ENCODE peak calls at places on chromosomes 5 and 9, in seven cellular contexts. One of them, this sample, is unnamed. For H3K36me3, the result is how much of the 10 kb centered on the place peaks cover.

GRCh38 chr5:114367029-114367428 is 5.2 kb downstream of the KCNN2 start:
- DNase-seq in left ventricle myocardium inferior: no peak
- DNase-seq in psoas muscle: no peak
- DNase-seq in PC-3: peak
- DNase-seq in Peyer's patch: no peak
- DNase-seq in ovary: no peak
- DNase-seq in body of pancreas: no peak
- DNase-seq in this sample: no peak

GRCh38 chr5:38420691-38421395 is 135.6 kb downstream of the LIFR start:
- DNase-seq in psoas muscle: peak
- DNase-seq in Peyer's patch: peak
- DNase-seq in body of pancreas: peak
- DNase-seq in ovary: peak
- DNase-seq in left ventricle myocardium inferior: peak
- DNase-seq in PC-3: peak
- DNase-seq in this sample: no peak

GRCh38 chr9:36924071-36924470 is 110.0 kb downstream of the PAX5 start:
- DNase-seq in ovary: no peak
- DNase-seq in left ventricle myocardium inferior: no peak
- DNase-seq in PC-3: peak
- DNase-seq in body of pancreas: no peak
- DNase-seq in Peyer's patch: no peak
- DNase-seq in psoas muscle: no peak
- DNase-seq in this sample: no peak

GRCh38 chr5:10018211-10018610 is 231.5 kb downstream of the ATPSCKMT start:
- DNase-seq in psoas muscle: no peak
- DNase-seq in ovary: no peak
- DNase-seq in left ventricle myocardium inferior: no peak
- DNase-seq in body of pancreas: no peak
- DNase-seq in PC-3: peak
- DNase-seq in Peyer's patch: no peak
- DNase-seq in this sample: no peak

GRCh38 chr9:131275332-131276106 is 791 bp downstream of the FAM78A start:
- DNase-seq in PC-3: no peak
- DNase-seq in ovary: no peak
- DNase-seq in Peyer's patch: peak
- DNase-seq in left ventricle myocardium inferior: peak
- DNase-seq in body of pancreas: no peak
- DNase-seq in psoas muscle: peak
- DNase-seq in this sample: no peak

GRCh38 chr5:138178516-138179276 is at the start of the genes BRD8 and KIF20A:
- DNase-seq in left ventricle myocardium inferior: peak
- DNase-seq in ovary: peak
- DNase-seq in body of pancreas: peak
- DNase-seq in PC-3: peak
- DNase-seq in psoas muscle: peak
- DNase-seq in Peyer's patch: peak
- DNase-seq in this sample: peak

GRCh38 chr5:14742427-14743010 is 78.0 kb downstream of the OTULIN start:
- DNase-seq in left ventricle myocardium inferior: no peak
- DNase-seq in ovary: no peak
- DNase-seq in psoas muscle: no peak
- DNase-seq in Peyer's patch: no peak
- DNase-seq in PC-3: no peak
- DNase-seq in body of pancreas: no peak
- DNase-seq in this sample: no peak

GRCh38 chr5:144774247-144774646 is 603.6 kb downstream of the KCTD16 start:
- DNase-seq in ovary: no peak
- DNase-seq in left ventricle myocardium inferior: no peak
- DNase-seq in body of pancreas: no peak
- DNase-seq in Peyer's patch: no peak
- DNase-seq in PC-3: no peak
- DNase-seq in psoas muscle: no peak
- DNase-seq in this sample: no peak

GRCh38 chr9:28770827-28771226 is 1197.5 kb upstream of the C9orf72 start:
- DNase-seq in ovary: no peak
- DNase-seq in body of pancreas: no peak
- DNase-seq in psoas muscle: no peak
- DNase-seq in Peyer's patch: no peak
- DNase-seq in left ventricle myocardium inferior: no peak
- DNase-seq in PC-3: no peak
- DNase-seq in this sample: no peak

GRCh38 chr5:137679195-137679594 is 56.7 kb downstream of the KLHL3 start:
- DNase-seq in body of pancreas: no peak
- DNase-seq in PC-3: no peak
- DNase-seq in left ventricle myocardium inferior: no peak
- DNase-seq in psoas muscle: no peak
- DNase-seq in ovary: no peak
- DNase-seq in Peyer's patch: no peak
- DNase-seq in this sample: no peak

GRCh38 chr5:15620501-15620900 is 120.5 kb downstream of the FBXL7 start:
- DNase-seq in body of pancreas: no peak
- DNase-seq in PC-3: no peak
- DNase-seq in ovary: no peak
- DNase-seq in left ventricle myocardium inferior: no peak
- DNase-seq in psoas muscle: peak
- DNase-seq in Peyer's patch: no peak
- DNase-seq in this sample: no peak

GRCh38 chr5:147098233-147098790 is 136.5 kb upstream of the STK32A start:
- DNase-seq in body of pancreas: peak
- DNase-seq in left ventricle myocardium inferior: no peak
- DNase-seq in Peyer's patch: no peak
- DNase-seq in PC-3: peak
- DNase-seq in psoas muscle: no peak
- DNase-seq in ovary: no peak
- DNase-seq in this sample: no peak

GRCh38 chr9:136093995-136094881 is 851 bp downstream of the NACC2 start:
- DNase-seq in psoas muscle: peak
- DNase-seq in Peyer's patch: peak
- DNase-seq in left ventricle myocardium inferior: peak
- DNase-seq in PC-3: peak
- DNase-seq in body of pancreas: peak
- DNase-seq in ovary: peak
- DNase-seq in this sample: no peak

GRCh38 chr9:5799314-5799713 is 33.6 kb downstream of the ERMP1 start:
- DNase-seq in psoas muscle: no peak
- DNase-seq in ovary: no peak
- DNase-seq in PC-3: peak
- DNase-seq in body of pancreas: no peak
- DNase-seq in Peyer's patch: no peak
- DNase-seq in left ventricle myocardium inferior: no peak
- DNase-seq in this sample: no peak

GRCh38 chr9:131833083-131833482 is 93.2 kb upstream of the RAPGEF1 start:
- DNase-seq in body of pancreas: no peak
- DNase-seq in ovary: no peak
- DNase-seq in PC-3: no peak
- DNase-seq in left ventricle myocardium inferior: no peak
- DNase-seq in Peyer's patch: no peak
- DNase-seq in psoas muscle: no peak
- DNase-seq in this sample: no peak

GRCh38 chr5:44770936-44771717 is 37.6 kb upstream of the MRPS30 start:
- DNase-seq in Peyer's patch: no peak
- DNase-seq in left ventricle myocardium inferior: no peak
- DNase-seq in PC-3: no peak
- DNase-seq in body of pancreas: no peak
- DNase-seq in ovary: no peak
- DNase-seq in psoas muscle: no peak
- DNase-seq in this sample: no peak

GRCh38 chr9:6072865-6073264 is 57.4 kb upstream of the RANBP6 start:
- DNase-seq in psoas muscle: no peak
- DNase-seq in body of pancreas: no peak
- DNase-seq in PC-3: no peak
- DNase-seq in Peyer's patch: no peak
- DNase-seq in left ventricle myocardium inferior: no peak
- DNase-seq in ovary: no peak
- DNase-seq in this sample: no peak

GRCh38 chr5:101878190-101878589 is 417.9 kb downstream of the SLCO4C1 start:
- DNase-seq in body of pancreas: no peak
- DNase-seq in Peyer's patch: no peak
- DNase-seq in PC-3: peak
- DNase-seq in ovary: no peak
- DNase-seq in left ventricle myocardium inferior: no peak
- DNase-seq in psoas muscle: no peak
- DNase-seq in this sample: no peak

GRCh38 chr9:123689701-123690428 is 240.1 kb downstream of the DENND1A start:
- DNase-seq in body of pancreas: no peak
- DNase-seq in Peyer's patch: no peak
- DNase-seq in PC-3: peak
- DNase-seq in psoas muscle: no peak
- DNase-seq in ovary: no peak
- DNase-seq in left ventricle myocardium inferior: no peak
- DNase-seq in this sample: no peak

GRCh38 chr9:25742241-25742640 is 64.0 kb upstream of the TUSC1 start:
- DNase-seq in Peyer's patch: no peak
- DNase-seq in PC-3: no peak
- DNase-seq in ovary: no peak
- DNase-seq in body of pancreas: no peak
- DNase-seq in left ventricle myocardium inferior: no peak
- DNase-seq in psoas muscle: no peak
- DNase-seq in this sample: no peak

GRCh38 chr9:134226221-134226930 is 62.0 kb upstream of the RNU6ATAC start:
- DNase-seq in left ventricle myocardium inferior: peak
- DNase-seq in ovary: no peak
- DNase-seq in PC-3: no peak
- DNase-seq in Peyer's patch: no peak
- DNase-seq in psoas muscle: no peak
- DNase-seq in body of pancreas: no peak
- DNase-seq in this sample: no peak

GRCh38 chr5:33701251-33701650 is 190.5 kb downstream of the ADAMTS12 start:
- DNase-seq in psoas muscle: no peak
- DNase-seq in ovary: no peak
- DNase-seq in Peyer's patch: no peak
- DNase-seq in left ventricle myocardium inferior: no peak
- DNase-seq in PC-3: no peak
- DNase-seq in body of pancreas: no peak
- DNase-seq in this sample: no peak

GRCh38 chr9:5714501-5715401 is 85.8 kb downstream of the RIC1 start:
- DNase-seq in Peyer's patch: no peak
- DNase-seq in left ventricle myocardium inferior: no peak
- DNase-seq in psoas muscle: no peak
- DNase-seq in PC-3: peak
- DNase-seq in ovary: no peak
- DNase-seq in body of pancreas: no peak
- DNase-seq in this sample: no peak

GRCh38 chr9:8745347-8745746 is 945.8 kb upstream of the DMAC1 start:
- DNase-seq in body of pancreas: no peak
- DNase-seq in left ventricle myocardium inferior: no peak
- DNase-seq in psoas muscle: no peak
- DNase-seq in ovary: no peak
- DNase-seq in Peyer's patch: no peak
- DNase-seq in PC-3: no peak
- DNase-seq in this sample: no peak

GRCh38 chr5:74212336-74212735 is 428.2 kb downstream of the ENC1 start:
- DNase-seq in ovary: no peak
- DNase-seq in left ventricle myocardium inferior: no peak
- DNase-seq in PC-3: peak
- DNase-seq in psoas muscle: no peak
- DNase-seq in Peyer's patch: no peak
- DNase-seq in body of pancreas: peak
- DNase-seq in this sample: no peak

GRCh38 chr5:96493189-96493790 is 60.2 kb upstream of the PCSK1 start:
- DNase-seq in Peyer's patch: no peak
- DNase-seq in PC-3: no peak
- DNase-seq in body of pancreas: no peak
- DNase-seq in psoas muscle: no peak
- DNase-seq in left ventricle myocardium inferior: no peak
- DNase-seq in ovary: no peak
- DNase-seq in this sample: no peak

GRCh38 chr5:131633830-131634229 is 1.2 kb downstream of the RAPGEF6 start:
- DNase-seq in PC-3: no peak
- DNase-seq in ovary: no peak
- DNase-seq in Peyer's patch: no peak
- DNase-seq in left ventricle myocardium inferior: no peak
- DNase-seq in body of pancreas: no peak
- DNase-seq in psoas muscle: no peak
- DNase-seq in this sample: no peak
- H3K27ac ChIP-seq in PC-3: no peak
- H3K27ac ChIP-seq in ovary: no peak
- H3K27ac ChIP-seq in Peyer's patch: no peak
- H3K27ac ChIP-seq in left ventricle myocardium inferior: peak
- H3K27ac ChIP-seq in body of pancreas: peak
- H3K27ac ChIP-seq in psoas muscle: peak
- H3K27ac ChIP-seq in this sample: peak

GRCh38 chr5:176500511-176500910 is 36.7 kb downstream of the RNF44 start:
- DNase-seq in body of pancreas: no peak
- DNase-seq in psoas muscle: no peak
- DNase-seq in Peyer's patch: no peak
- DNase-seq in left ventricle myocardium inferior: no peak
- DNase-seq in ovary: no peak
- DNase-seq in PC-3: no peak
- DNase-seq in this sample: no peak

GRCh38 chr5:176497852-176498251 is 39.4 kb downstream of the RNF44 start:
- DNase-seq in body of pancreas: no peak
- DNase-seq in left ventricle myocardium inferior: no peak
- DNase-seq in psoas muscle: no peak
- DNase-seq in Peyer's patch: no peak
- DNase-seq in PC-3: peak
- DNase-seq in ovary: no peak
- DNase-seq in this sample: no peak

GRCh38 chr5:176499273-176499672 is 37.9 kb downstream of the RNF44 start:
- DNase-seq in PC-3: no peak
- DNase-seq in ovary: no peak
- DNase-seq in left ventricle myocardium inferior: no peak
- DNase-seq in body of pancreas: no peak
- DNase-seq in psoas muscle: no peak
- DNase-seq in Peyer's patch: no peak
- DNase-seq in this sample: no peak

DNA sequence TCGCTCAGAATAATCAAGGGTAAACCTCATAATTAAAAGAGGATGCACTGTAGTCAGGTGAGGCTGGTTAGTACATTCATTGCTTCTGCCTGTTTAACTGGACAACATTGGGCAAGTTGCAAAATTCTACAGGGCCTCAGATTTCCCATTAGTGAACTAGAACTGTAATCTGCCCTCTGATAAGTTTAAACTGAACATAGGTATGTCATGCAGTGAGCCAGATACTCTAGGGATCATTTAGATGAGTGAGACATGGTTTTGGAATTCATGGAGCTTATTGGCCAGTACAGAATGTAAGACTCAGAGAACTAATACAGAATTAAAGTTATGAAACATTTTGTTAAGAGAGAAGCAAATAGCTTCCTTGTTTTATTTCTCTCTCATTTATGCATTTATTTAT is 35.9 kb downstream of the RNF44 start:
- DNase-seq in psoas muscle: no peak
- DNase-seq in ovary: no peak
- DNase-seq in Peyer's patch: no peak
- DNase-seq in body of pancreas: no peak
- DNase-seq in PC-3: peak
- DNase-seq in left ventricle myocardium inferior: no peak
- DNase-seq in this sample: no peak
- H3K36me3 ChIP-seq in psoas muscle: under half
- H3K36me3 ChIP-seq in ovary: under half
- H3K36me3 ChIP-seq in Peyer's patch: under half
- H3K36me3 ChIP-seq in body of pancreas: under half
- H3K36me3 ChIP-seq in PC-3: half or more
- H3K36me3 ChIP-seq in left ventricle myocardium inferior: half or more
- H3K36me3 ChIP-seq in this sample: under half

GRCh38 chr9:75601280-75601679 is 289.2 kb upstream of the PCSK5 start:
- DNase-seq in ovary: no peak
- DNase-seq in psoas muscle: no peak
- DNase-seq in body of pancreas: no peak
- DNase-seq in left ventricle myocardium inferior: no peak
- DNase-seq in Peyer's patch: no peak
- DNase-seq in PC-3: no peak
- DNase-seq in this sample: no peak
- TF ChIP-seq CTCF in ovary: no peak
- TF ChIP-seq CTCF in psoas muscle: no peak
- TF ChIP-seq CTCF in body of pancreas: no peak
- TF ChIP-seq CTCF in left ventricle myocardium inferior: peak
- TF ChIP-seq CTCF in Peyer's patch: peak
- TF ChIP-seq CTCF in PC-3: no peak
- TF ChIP-seq CTCF in this sample: no peak

GRCh38 chr5:56951131-56951945 is 585 bp downstream of the MIER3 start:
- DNase-seq in left ventricle myocardium inferior: peak
- DNase-seq in PC-3: no peak
- DNase-seq in Peyer's patch: peak
- DNase-seq in body of pancreas: peak
- DNase-seq in ovary: peak
- DNase-seq in psoas muscle: peak
- DNase-seq in this sample: no peak
- H3K27ac ChIP-seq in left ventricle myocardium inferior: peak
- H3K27ac ChIP-seq in PC-3: no peak
- H3K27ac ChIP-seq in Peyer's patch: peak
- H3K27ac ChIP-seq in body of pancreas: peak
- H3K27ac ChIP-seq in ovary: peak
- H3K27ac ChIP-seq in psoas muscle: peak
- H3K27ac ChIP-seq in this sample: peak

This sample was measured in vagina.